ENCODE peak calls at places on chromosomes 3 and 15, in ten cellular contexts. N is neural progenitor cell, K is lung, E is cardiac muscle cell, H is fibroblast of lung, R is psoas muscle, T is lower lobe of right lung, L is PC-9, P is adrenal gland, W is GM23338. Z is an unnamed sample.

GRCh38 chr3:58234516-58234931 is 3.1 kb upstream of the ABHD6 start:
- DNase-seq in L (no peak), R (no peak), H (peak; percentile 42), N (no peak), K (no peak), T (no peak), E (no peak), W (no peak), P (peak; percentile 42), Z (no peak)

GRCh38 chr15:49721091-49721490 is 100.2 kb downstream of the DTWD1 start:
- DNase-seq in W (no peak), L (no peak), R (no peak), P (no peak), N (no peak), K (no peak), H (no peak), T (no peak), E (no peak), Z (no peak)

GRCh38 chr3:33403756-33404155 is 36.4 kb downstream of the UBP1 start:
- DNase-seq in L (no peak), R (no peak), H (no peak), E (no peak), N (no peak), P (no peak), K (no peak), T (no peak), W (no peak), Z (no peak)

GRCh38 chr3:16048435-16049318 is 125.8 kb upstream of the GALNT15 start:
- DNase-seq in W (peak; percentile 82), L (peak; percentile 36), R (no peak), T (no peak), P (peak; percentile 58), N (peak; percentile 67), K (peak; percentile 54), E (peak; percentile 69), H (peak; percentile 86), Z (no peak)

GRCh38 chr3:23710555-23710954 is 95.2 kb upstream of the UBE2E1 start:
- DNase-seq in W (peak; percentile 93), K (no peak), T (no peak), R (peak; percentile 66), N (peak; percentile 11), H (peak; percentile 96), E (no peak), P (no peak), L (no peak), Z (no peak)

GRCh38 chr3:79140718-79141117 is 627.1 kb downstream of the ROBO1 start:
- DNase-seq in T (no peak), L (no peak), W (no peak), E (no peak), K (no peak), N (no peak), R (no peak), H (peak; percentile 18), P (no peak), Z (no peak)

GRCh38 chr3:149224736-149225594 is 3.3 kb upstream of the CP start:
- DNase-seq in T (no peak), E (peak; percentile 12), H (peak; percentile 64), L (peak; percentile 90), W (no peak), P (peak; percentile 32), K (no peak), N (no peak), R (no peak), Z (no peak)

GRCh38 chr3:109985942-109986555 is 648.7 kb upstream of the DPPA4 start:
- DNase-seq in K (no peak), T (no peak), R (no peak), E (no peak), W (no peak), P (no peak), N (no peak), L (no peak), H (no peak), Z (no peak)

GRCh38 chr15:39239562-39239961 is 341.3 kb upstream of the THBS1 start:
- DNase-seq in P (no peak), N (no peak), H (peak; percentile 47), E (no peak), L (peak; percentile 67), W (no peak), T (no peak), K (no peak), R (no peak), Z (no peak)

GRCh38 chr15:54519577-54519976 is 541.3 kb downstream of the UNC13C start:
- DNase-seq in K (no peak), N (no peak), H (no peak), R (no peak), L (no peak), T (no peak), P (no peak), W (no peak), E (no peak), Z (no peak)

GRCh38 chr3:38587548-38588131 is 61.8 kb downstream of the SCN5A start:
- DNase-seq in E (no peak), K (no peak), R (peak; percentile 31), N (no peak), H (no peak), T (peak; percentile 20), W (no peak), P (no peak), L (no peak), Z (no peak)
- TF ChIP-seq CTCF in E (no peak), K (no peak), R (no peak), N (no peak), H (no peak), T (no peak), W (no peak), P (no peak), L (no peak), Z (no peak)

GRCh38 chr3:71127463-71128243 is 455.9 kb downstream of the FOXP1 start:
- DNase-seq in P (no peak), H (peak; percentile 78), E (peak; percentile 61), L (no peak), R (no peak), N (no peak), K (no peak), T (no peak), W (no peak), Z (peak; percentile 35)
- H3K4me1 ChIP-seq in P (peaks cover 6% of the 10 kb centered on the region), H (peaks cover 6% of the 10 kb centered on the region), E (peaks cover 69% of the 10 kb centered on the region), L (no peaks in the 10 kb centered on the region), R (peaks cover 29% of the 10 kb centered on the region), N (peaks cover 19% of the 10 kb centered on the region), K (peaks cover 9% of the 10 kb centered on the region), T (peaks cover 49% of the 10 kb centered on the region), W (peaks cover 65% of the 10 kb centered on the region), Z (peaks cover 29% of the 10 kb centered on the region)

GRCh38 chr3:11212301-11212613 is 58.0 kb downstream of the HRH1 start:
- DNase-seq in W (no peak), E (no peak), T (no peak), K (no peak), P (no peak), R (no peak), N (no peak), L (no peak), H (peak; percentile 55), Z (no peak)

GRCh38 chr3:11212784-11213183 is 58.5 kb downstream of the HRH1 start:
- DNase-seq in N (no peak), L (no peak), W (no peak), R (no peak), E (no peak), H (no peak), K (no peak), T (no peak), P (no peak), Z (no peak)

GRCh38 chr3:11214451-11214987 is 57.7 kb upstream of the ATG7 start:
- DNase-seq in H (no peak), K (no peak), W (no peak), P (no peak), L (no peak), R (no peak), N (no peak), T (no peak), E (no peak), Z (no peak)

GRCh38 chr3:11213810-11214450 is 58.3 kb upstream of the ATG7 start:
- DNase-seq in N (no peak), T (no peak), R (no peak), L (no peak), K (no peak), W (no peak), P (no peak), H (no peak), E (no peak), Z (no peak)

GRCh38 chr3:11211531-11212300 is 57.4 kb downstream of the HRH1 start:
- DNase-seq in W (peak; percentile 23), T (no peak), E (no peak), K (no peak), H (peak; percentile 69), N (peak; percentile 13), L (no peak), R (no peak), P (no peak), Z (no peak)
- H3K4me3 ChIP-seq in W (no peak overlapping the region), T (no peak overlapping the region), E (no peak overlapping the region), K (no peak overlapping the region), H (no peak overlapping the region), N (no peak overlapping the region), L (no peak overlapping the region), R (no peak overlapping the region), P (no peak overlapping the region), Z (no peak overlapping the region)

DNA sequence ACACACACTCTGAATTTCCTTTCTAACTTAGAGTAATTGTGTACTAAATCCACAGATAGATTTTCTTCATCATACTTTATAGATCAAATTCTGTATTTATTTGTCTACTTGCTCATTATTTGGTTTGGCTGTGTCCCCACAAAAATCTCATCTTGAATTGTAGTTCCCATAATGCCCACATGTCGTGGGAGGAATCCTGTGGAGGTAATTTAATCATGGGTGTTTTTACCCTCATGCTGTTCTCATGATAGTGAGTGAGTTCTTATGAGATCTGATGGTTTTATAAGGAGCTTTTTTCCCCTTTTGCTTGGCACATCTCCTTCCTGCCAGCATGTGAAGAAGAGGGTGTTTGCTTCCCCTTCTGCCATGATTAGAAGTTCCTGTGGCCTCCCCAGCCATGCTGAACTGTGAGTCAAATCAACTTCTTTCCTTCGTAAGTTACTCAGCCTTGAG is 198.3 kb upstream of the TGFBR2 start:
- DNase-seq in H (peak; percentile 69), L (no peak), N (no peak), P (no peak), R (no peak), E (no peak), K (no peak), T (no peak), W (no peak), Z (no peak)
- TF ChIP-seq CTCF in H (no peak), L (no peak), N (no peak), P (no peak), R (no peak), E (no peak), K (no peak), T (no peak), W (no peak), Z (no peak)

DNA sequence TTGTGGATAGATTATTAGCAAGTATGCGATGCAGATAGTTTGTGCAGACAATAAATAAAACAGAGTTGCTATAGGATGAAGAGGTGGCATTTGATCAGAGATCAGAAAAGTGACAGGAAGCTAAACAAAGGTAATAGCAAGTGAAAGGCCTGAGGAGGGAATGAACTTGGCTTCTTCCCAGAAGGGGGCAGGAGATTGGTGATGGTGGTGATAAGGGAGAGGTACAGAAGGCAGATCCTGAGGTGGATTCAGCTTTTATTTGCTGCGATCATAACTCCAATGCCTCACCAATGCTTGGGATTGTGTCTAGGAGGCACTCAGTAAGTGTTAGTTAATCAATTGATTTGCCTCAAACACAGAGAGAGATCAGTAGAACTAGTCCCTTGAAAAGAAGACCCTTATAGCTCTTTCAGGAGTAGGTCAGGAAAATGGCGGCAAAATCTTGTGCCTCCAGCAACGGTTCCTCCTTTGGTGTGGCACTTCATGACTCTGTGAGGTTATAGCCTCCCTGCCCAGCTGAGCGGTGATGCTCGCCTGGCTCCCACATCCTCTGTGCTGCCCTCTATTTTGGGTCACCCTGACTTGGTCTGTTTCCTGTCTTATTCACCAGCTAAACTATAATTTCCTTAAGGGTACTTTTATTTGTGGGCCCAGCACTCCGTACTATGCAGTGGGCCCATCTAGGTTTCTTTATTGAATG is 37.5 kb downstream of the TGFBR2 start:
- DNase-seq in R (no peak), E (no peak), H (no peak), T (no peak), W (no peak), P (peak; percentile 23), L (no peak), K (no peak), N (no peak), Z (no peak)
- H3K4me1 ChIP-seq in R (peaks cover 48% of the 10 kb centered on the region), E (peaks cover 23% of the 10 kb centered on the region), H (peaks cover 11% of the 10 kb centered on the region), T (peaks cover 96% of the 10 kb centered on the region), W (peaks cover 11% of the 10 kb centered on the region), P (peaks cover 36% of the 10 kb centered on the region), L (no peaks in the 10 kb centered on the region), K (peaks cover 28% of the 10 kb centered on the region), N (peaks cover 6% of the 10 kb centered on the region), Z (peaks cover 41% of the 10 kb centered on the region)

Z was measured in pancreas.